ENCODE peak calls at places on chromosomes 16 and 17, in five cellular contexts. T is stomach; E is effector memory CD4-positive, alpha-beta T cell; X is left ventricle myocardium inferior; W is naive thymus-derived CD4-positive, alpha-beta T cell. K is an unnamed sample.

GRCh38 chr17:27651411-27652345 is 20.7 kb downstream of the LGALS9 start:
- DNase-seq in T (peak; percentile 77), E (peak; percentile 49), X (peak; percentile 64), W (peak; percentile 62), K (no peak)

GRCh38 chr17:47946929-47947397 is 5.6 kb downstream of the PNPO start:
- DNase-seq in T (peak; percentile 92), E (peak; percentile 60), X (peak; percentile 66), W (peak; percentile 41), K (no peak)

GRCh38 chr16:88810166-88810867 is 1.4 kb downstream of the APRT start:
- DNase-seq in T (no peak), E (no peak), X (no peak), W (no peak), K (no peak)

GRCh38 chr16:27434141-27435051 is 32.4 kb downstream of the IL21R start:
- DNase-seq in T (peak; percentile 17), E (no peak), X (no peak), W (no peak), K (no peak)

GRCh38 chr17:10713336-10713735 is 15.9 kb downstream of the ADPRM start:
- DNase-seq in T (no peak), E (no peak), X (no peak), W (no peak), K (no peak)

GRCh38 chr16:67672306-67672705 is 5.7 kb downstream of the C16orf86 start:
- DNase-seq in T (no peak), E (no peak), X (no peak), W (no peak), K (no peak)

GRCh38 chr17:74814453-74814852 is 38.3 kb upstream of the NAT9 start:
- DNase-seq in T (no peak), E (no peak), X (no peak), W (no peak), K (no peak)

GRCh38 chr16:67278773-67279295 is 498 bp upstream of the PLEKHG4 start:
- DNase-seq in T (no peak), E (peak; percentile 40), X (no peak), W (peak; percentile 42), K (no peak)

GRCh38 chr17:74686761-74687160 is 26.0 kb downstream of the CD300LF start:
- DNase-seq in T (no peak), E (no peak), X (no peak), W (no peak), K (no peak)

GRCh38 chr17:76498886-76499667 is 2.1 kb downstream of the RHBDF2 start:
- DNase-seq in T (no peak), E (no peak), X (no peak), W (no peak), K (no peak)

GRCh38 chr17:4175921-4176802 is 33.2 kb downstream of the CYB5D2 start:
- DNase-seq in T (no peak), E (peak; percentile 23), X (no peak), W (peak; percentile 68), K (peak; percentile 37)

GRCh38 chr17:3972281-3972731 is 8.1 kb upstream of the ATP2A3 start:
- DNase-seq in T (no peak), E (no peak), X (no peak), W (no peak), K (no peak)

GRCh38 chr16:82364690-82365089 is 194.7 kb upstream of the MPHOSPH6 start:
- DNase-seq in T (no peak), E (no peak), X (no peak), W (no peak), K (no peak)

GRCh38 chr17:79803997-79804855 is 7.3 kb upstream of the CBX8 start:
- DNase-seq in T (no peak), E (no peak), X (no peak), W (peak; percentile 51), K (no peak)

GRCh38 chr17:46764709-46765401 is 53.6 kb downstream of the WNT3 start:
- DNase-seq in T (peak; percentile 72), E (no peak), X (peak; percentile 78), W (no peak), K (peak; percentile 81)

GRCh38 chr17:9371019-9371418 is 204.6 kb downstream of the STX8 start:
- DNase-seq in T (no peak), E (no peak), X (no peak), W (no peak), K (no peak)

GRCh38 chr17:2881295-2881694 is 85.1 kb downstream of the RAP1GAP2 start:
- DNase-seq in T (no peak), E (no peak), X (no peak), W (no peak), K (no peak)

GRCh38 chr16:12453832-12454231 is 349.9 kb downstream of the CPPED1 start:
- DNase-seq in T (no peak), E (no peak), X (no peak), W (no peak), K (no peak)

GRCh38 chr16:81647527-81647926 is 131.6 kb upstream of the PLCG2 start:
- DNase-seq in T (no peak), E (no peak), X (no peak), W (no peak), K (no peak)

GRCh38 chr16:625402-626173 is 5.2 kb upstream of the WFIKKN1 start:
- DNase-seq in T (no peak), E (no peak), X (no peak), W (no peak), K (no peak)

GRCh38 chr16:81697886-81698635 is 81.0 kb upstream of the PLCG2 start:
- DNase-seq in T (no peak), E (no peak), X (no peak), W (no peak), K (no peak)

GRCh38 chr17:19992803-19993713 is 15.4 kb upstream of the AKAP10 start:
- DNase-seq in T (peak; percentile 93), E (peak; percentile 57), X (peak; percentile 83), W (peak; percentile 78), K (peak; percentile 35)

GRCh38 chr16:73319747-73320146 is 271.8 kb upstream of the ZFHX3 start:
- DNase-seq in T (no peak), E (no peak), X (no peak), W (no peak), K (no peak)

GRCh38 chr16:90008708-90009145 is 10.5 kb downstream of the DBNDD1 start:
- DNase-seq in T (no peak), E (peak; percentile 18), X (no peak), W (peak; percentile 71), K (no peak)
- H3K36me3 ChIP-seq in T (peaks cover 12% of the 10 kb centered on the region), E (no peaks in the 10 kb centered on the region), X (no peaks in the 10 kb centered on the region), W (no peaks in the 10 kb centered on the region), K (no peaks in the 10 kb centered on the region)

GRCh38 chr16:69745959-69746358 is 8.8 kb downstream of the NOB1 start:
- DNase-seq in T (no peak), E (no peak), X (no peak), W (no peak), K (no peak)

GRCh38 chr16:69744363-69745231 is 10.1 kb downstream of the NOB1 start:
- DNase-seq in T (no peak), E (no peak), X (no peak), W (no peak), K (no peak)

GRCh38 chr16:69745232-69745612 is 9.5 kb downstream of the NOB1 start:
- DNase-seq in T (no peak), E (no peak), X (no peak), W (no peak), K (no peak)

GRCh38 chr16:69748694-69749345 is 5.9 kb downstream of the NOB1 start:
- DNase-seq in T (no peak), E (no peak), X (no peak), W (no peak), K (no peak)

GRCh38 chr16:69747115-69747514 is 7.6 kb downstream of the NOB1 start:
- DNase-seq in T (no peak), E (no peak), X (no peak), W (no peak), K (no peak)
- H3K4me3 ChIP-seq in T (no peak overlapping the region), E (no peak overlapping the region), X (no peak overlapping the region), W (no peak overlapping the region), K (no peak overlapping the region)

DNA sequence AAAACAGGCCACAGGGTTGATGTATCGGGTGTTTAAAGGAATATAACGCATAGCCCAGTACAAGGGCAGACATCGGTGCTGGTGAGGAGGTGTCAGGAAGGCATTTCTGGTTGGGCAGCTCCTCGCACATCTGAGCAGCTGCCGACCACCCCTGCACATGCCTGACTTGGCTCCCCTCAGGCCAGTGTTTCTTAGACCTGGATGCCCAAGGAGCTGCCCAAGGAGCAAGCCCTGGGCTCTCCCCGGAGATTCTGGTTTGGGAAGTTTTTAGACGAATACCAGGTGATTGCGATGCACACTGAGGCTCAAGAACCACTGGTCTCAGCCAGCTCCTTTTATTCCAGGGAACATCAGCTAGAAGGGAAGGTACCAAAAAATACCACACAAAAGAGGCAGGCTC is 11.6 kb downstream of the WIPI1 start:
- DNase-seq in T (no peak), E (no peak), X (no peak), W (no peak), K (no peak)
- H3K36me3 ChIP-seq in T (peaks cover 97% of the 10 kb centered on the region), E (no peaks in the 10 kb centered on the region), X (peaks cover 91% of the 10 kb centered on the region), W (no peaks in the 10 kb centered on the region), K (peaks cover 20% of the 10 kb centered on the region)

GRCh38 chr17:61399131-61400057 is at the start of gene TBX2:
- DNase-seq in T (peak; percentile 51), E (no peak), X (peak; percentile 88), W (no peak), K (no peak)

GRCh38 chr17:61400058-61400785 is 579 bp downstream of the TBX2 start:
- DNase-seq in T (no peak), E (no peak), X (no peak), W (no peak), K (no peak)

GRCh38 chr17:61396586-61397085 is 3.0 kb upstream of the TBX2 start:
- DNase-seq in T (no peak), E (no peak), X (no peak), W (no peak), K (no peak)

GRCh38 chr17:61397086-61397842 is 2.4 kb upstream of the TBX2 start:
- DNase-seq in T (no peak), E (no peak), X (no peak), W (no peak), K (no peak)

GRCh38 chr17:61398721-61399130 is 917 bp upstream of the TBX2 start:
- DNase-seq in T (no peak), E (no peak), X (no peak), W (no peak), K (no peak)
- H3K4me3 ChIP-seq in T (peak overlapping the region; percentile 51), E (peak overlapping the region; percentile 12), X (peak overlapping the region; percentile 77), W (no peak overlapping the region), K (peak overlapping the region; percentile 78)

DNA sequence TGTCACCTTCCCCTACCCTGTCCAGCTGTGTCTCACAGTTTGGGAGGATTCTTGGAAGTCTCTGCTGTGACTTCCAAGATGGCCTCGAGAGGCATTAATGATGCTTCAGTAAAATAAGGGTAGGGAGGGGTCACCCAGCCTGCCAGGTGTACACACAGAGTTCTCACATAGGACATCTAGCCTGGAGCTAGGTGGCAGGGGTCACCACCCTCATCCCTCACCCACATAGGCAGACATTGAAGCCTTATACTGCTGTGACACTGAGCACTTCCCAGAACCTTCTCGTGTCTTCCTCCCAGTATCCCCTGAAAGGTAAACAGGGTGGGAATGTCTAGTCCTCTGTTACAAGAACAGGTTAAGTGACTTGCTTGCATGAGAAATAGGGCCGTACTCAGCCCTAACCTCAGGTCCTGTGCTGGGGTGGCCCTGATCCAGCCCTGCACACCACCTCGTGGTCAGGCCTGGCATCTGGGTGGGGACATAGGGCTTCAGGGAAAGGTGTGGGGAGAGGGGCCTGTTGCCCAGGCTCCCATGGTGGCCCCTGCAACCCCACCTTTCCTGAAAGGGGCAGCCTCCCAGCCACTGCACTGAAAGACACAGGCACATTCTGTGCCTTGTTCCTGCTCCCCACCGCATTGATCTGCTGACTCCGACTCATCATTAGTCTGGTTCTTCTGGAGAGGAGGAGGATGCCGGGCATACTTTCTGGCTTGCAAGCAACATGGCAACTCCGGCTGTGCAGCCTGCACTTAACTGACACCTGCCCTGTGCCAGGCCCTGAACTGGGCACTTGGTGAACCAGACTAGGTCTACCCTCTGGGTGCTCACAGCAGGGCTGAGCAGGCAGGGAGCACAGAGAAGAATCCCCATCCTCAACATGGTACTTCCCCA is 3.6 kb upstream of the MMP15 start:
- DNase-seq in T (no peak), E (no peak), X (peak; percentile 11), W (no peak), K (no peak)
- H3K36me3 ChIP-seq in T (peaks cover 34% of the 10 kb centered on the region), E (peaks cover 5% of the 10 kb centered on the region), X (peaks cover 16% of the 10 kb centered on the region), W (no peaks in the 10 kb centered on the region), K (peaks cover 5% of the 10 kb centered on the region)